ENCODE peak calls at places on chromosomes 2 and 18, in six cellular contexts. F is GM12878, M is K562, B is H1, D is WTC11, I is HepG2. E is an unnamed sample.

GRCh38 chr2:73963385-73964120 is 21.2 kb upstream of the TET3 start:
- DNase-seq in F (peak; percentile 80), M (no peak), B (no peak), D (no peak), I (no peak), E (no peak)

GRCh38 chr2:7427293-7428060 is 510.3 kb downstream of the RNF144A start:
- DNase-seq in F (peak; percentile 66), M (peak; percentile 51), B (no peak), D (no peak), I (peak; percentile 53), E (peak; percentile 90)

GRCh38 chr2:166375205-166375735 is 474 bp downstream of the SCN9A start:
- DNase-seq in F (no peak), M (no peak), B (no peak), D (no peak), I (peak; percentile 43), E (peak; percentile 32)

GRCh38 chr2:127411609-127412370 is 6.4 kb upstream of the PROC start:
- DNase-seq in F (no peak), M (no peak), B (no peak), D (no peak), I (no peak), E (no peak)

GRCh38 chr2:189218236-189218635 is 38.7 kb upstream of the COL5A2 start:
- DNase-seq in F (no peak), M (no peak), B (no peak), D (no peak), I (no peak), E (no peak)

GRCh38 chr2:238913931-238914647 is 66.2 kb downstream of the TWIST2 start:
- DNase-seq in F (no peak), M (no peak), B (no peak), D (no peak), I (no peak), E (no peak)

GRCh38 chr2:39881948-39882347 is 102.9 kb upstream of the THUMPD2 start:
- DNase-seq in F (no peak), M (no peak), B (no peak), D (no peak), I (no peak), E (no peak)

GRCh38 chr2:133331437-133331836 is 236.8 kb downstream of the NCKAP5 start:
- DNase-seq in F (no peak), M (no peak), B (no peak), D (no peak), I (no peak), E (no peak)

GRCh38 chr2:233092446-233093438 is 32.6 kb downstream of the INPP5D start:
- DNase-seq in F (no peak), M (no peak), B (no peak), D (no peak), I (no peak), E (no peak)

GRCh38 chr2:11634584-11634983 is 35.4 kb downstream of the NTSR2 start:
- DNase-seq in F (no peak), M (no peak), B (no peak), D (no peak), I (no peak), E (no peak)

GRCh38 chr2:56540901-56541300 is 357.1 kb downstream of the CCDC85A start:
- DNase-seq in F (no peak), M (no peak), B (no peak), D (no peak), I (no peak), E (no peak)

GRCh38 chr18:50401888-50402287 is 27.0 kb downstream of the SKA1 start:
- DNase-seq in F (no peak), M (peak; percentile 76), B (peak; percentile 77), D (peak; percentile 77), I (peak; percentile 77), E (peak; percentile 77)

GRCh38 chr2:145930318-145930717 is 1410.4 kb upstream of the ZEB2 start:
- DNase-seq in F (no peak), M (no peak), B (no peak), D (no peak), I (no peak), E (peak; percentile 28)

GRCh38 chr2:209463226-209463625 is 39.4 kb downstream of the MAP2 start:
- DNase-seq in F (no peak), M (no peak), B (no peak), D (no peak), I (no peak), E (peak; percentile 40)

GRCh38 chr2:105149272-105149671 is 92.3 kb upstream of the GPR45 start:
- DNase-seq in F (no peak), M (no peak), B (no peak), D (no peak), I (no peak), E (no peak)

GRCh38 chr2:11867926-11868325 is 121.5 kb downstream of the LPIN1 start:
- DNase-seq in F (no peak), M (peak; percentile 72), B (peak; percentile 30), D (no peak), I (no peak), E (no peak)

GRCh38 chr2:88892788-88893187 is 201.3 kb downstream of the RPIA start:
- DNase-seq in F (no peak), M (no peak), B (no peak), D (no peak), I (no peak), E (no peak)

GRCh38 chr2:173415663-173416469 is 61.2 kb downstream of the CDCA7 start:
- DNase-seq in F (no peak), M (no peak), B (no peak), D (no peak), I (no peak), E (peak; percentile 46)

GRCh38 chr2:215716971-215717370 is 281.1 kb upstream of the FN1 start:
- DNase-seq in F (no peak), M (no peak), B (no peak), D (no peak), I (no peak), E (no peak)

GRCh38 chr18:79794851-79795250 is 2.9 kb upstream of the KCNG2 start:
- DNase-seq in F (no peak), M (no peak), B (no peak), D (no peak), I (no peak), E (no peak)

GRCh38 chr18:79611040-79611681 is 68.4 kb upstream of the CTDP1 start:
- DNase-seq in F (no peak), M (peak; percentile 42), B (peak; percentile 42), D (peak; percentile 40), I (no peak), E (peak; percentile 37)

GRCh38 chr18:28176933-28177827 is at the start of gene CDH2:
- DNase-seq in F (no peak), M (no peak), B (peak; percentile 74), D (peak; percentile 75), I (peak; percentile 77), E (peak; percentile 86)

GRCh38 chr18:48968412-48969215 is 17.8 kb upstream of the SMAD7 start:
- DNase-seq in F (no peak), M (no peak), B (no peak), D (no peak), I (no peak), E (peak; percentile 76)

GRCh38 chr2:43024515-43024962 is 201.9 kb downstream of the ZFP36L2 start:
- DNase-seq in F (no peak), M (peak; percentile 84), B (peak; percentile 89), D (peak; percentile 85), I (no peak), E (peak; percentile 90)

GRCh38 chr2:227106845-227107759 is 56.9 kb downstream of the COL4A4 start:
- DNase-seq in F (no peak), M (no peak), B (peak; percentile 65), D (peak; percentile 69), I (peak; percentile 73), E (peak; percentile 90)

DNA sequence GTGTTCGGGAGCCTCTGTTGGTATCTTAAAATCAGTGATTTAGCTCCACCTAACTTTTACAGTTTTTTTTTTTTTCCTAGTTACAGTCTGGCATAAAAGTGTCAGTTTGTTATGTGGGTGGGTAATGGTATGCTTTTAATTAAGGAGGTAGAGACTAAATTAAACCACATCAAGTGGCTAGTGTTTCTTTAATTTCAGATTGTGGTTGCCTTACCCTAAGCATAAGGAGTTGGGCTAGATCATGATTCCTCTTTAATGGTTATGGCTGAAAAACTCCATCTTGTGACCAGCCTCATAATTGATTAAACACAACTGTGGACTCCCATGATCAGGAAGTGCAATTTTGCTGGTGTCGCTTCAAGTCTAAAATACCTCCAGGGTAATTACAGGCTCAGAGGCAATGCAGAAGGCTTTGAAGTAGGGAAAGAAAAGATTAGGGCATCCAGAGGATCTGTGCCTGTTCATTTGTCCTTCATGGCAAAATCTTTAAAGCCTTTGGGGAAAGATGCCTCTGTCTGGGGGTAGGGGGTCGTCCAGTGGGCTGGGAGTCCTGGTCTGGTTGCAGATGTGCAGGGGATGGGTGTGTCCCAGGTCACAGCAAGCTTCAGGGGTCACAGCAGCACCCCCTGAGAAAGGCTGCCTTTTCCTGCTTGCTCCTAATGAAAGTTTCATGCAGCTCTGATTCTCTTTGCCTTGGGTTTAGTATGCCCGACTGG is 579.2 kb downstream of the BCL11A start:
- DNase-seq in F (no peak), M (no peak), B (no peak), D (no peak), I (no peak), E (no peak)
- TF ChIP-seq CREB1 in F (no peak), M (no peak), B (no peak), D (no peak), I (no peak), E (no peak)

GRCh38 chr2:160837416-160837815 is 322.8 kb upstream of the TANK start:
- DNase-seq in F (no peak), M (no peak), B (no peak), D (no peak), I (no peak), E (no peak)
- TF ChIP-seq CREB1 in F (no peak), M (no peak), B (no peak), D (no peak), I (no peak), E (no peak)

DNA sequence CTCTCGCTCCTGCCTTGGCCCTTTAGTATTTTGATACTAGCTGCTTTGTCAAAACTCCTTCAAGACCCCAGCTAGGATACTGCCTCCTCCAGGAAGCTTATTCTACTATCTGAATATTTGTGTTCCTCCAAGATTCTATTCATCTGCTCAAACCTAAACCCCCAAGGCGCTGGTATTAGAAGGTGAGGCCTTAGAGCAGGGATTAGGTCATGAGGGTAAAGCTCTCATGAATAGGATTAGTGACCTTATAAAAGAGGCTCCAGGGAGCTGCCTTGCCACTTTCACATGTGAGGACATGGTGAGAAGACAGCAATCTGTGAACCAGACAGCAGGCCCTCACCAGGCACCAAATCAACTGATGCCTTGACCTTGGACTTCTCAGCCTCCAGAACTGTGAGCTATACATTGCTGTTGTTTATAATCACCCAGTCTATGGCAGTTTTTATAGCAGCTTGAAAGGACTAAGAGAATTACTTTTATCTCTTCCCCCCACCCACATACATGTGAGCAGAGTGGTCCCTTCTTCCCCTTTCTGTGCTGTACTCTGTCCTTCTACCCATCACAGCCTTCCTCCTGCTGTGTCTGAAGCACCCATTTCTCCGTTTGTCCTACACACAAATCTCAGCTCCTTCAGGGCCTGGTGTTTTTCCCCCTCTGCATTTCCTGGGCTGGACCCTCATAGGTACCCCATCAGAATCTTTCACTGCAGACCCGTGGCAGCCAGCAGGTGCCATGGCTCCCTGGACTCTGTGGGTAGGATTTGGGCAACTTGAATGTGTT is 54.5 kb downstream of the HS1BP3 start:
- DNase-seq in F (no peak), M (no peak), B (no peak), D (peak; percentile 0), I (no peak), E (no peak)
- TF ChIP-seq CREB1 in F (no peak), M (no peak), B (no peak), D (no peak), I (no peak), E (no peak)

GRCh38 chr2:21123473-21124393 is at the start of gene TDRD15:
- DNase-seq in F (no peak), M (peak; percentile 5), B (no peak), D (no peak), I (no peak), E (no peak)

GRCh38 chr2:21117688-21118087 is 6.1 kb upstream of the TDRD15 start:
- DNase-seq in F (no peak), M (no peak), B (no peak), D (no peak), I (no peak), E (no peak)

GRCh38 chr2:21118302-21118920 is 5.4 kb upstream of the TDRD15 start:
- DNase-seq in F (no peak), M (peak; percentile 19), B (no peak), D (peak; percentile 29), I (peak; percentile 81), E (peak; percentile 56)
- TF ChIP-seq CREB1 in F (no peak), M (no peak), B (no peak), D (no peak), I (no peak), E (no peak)

E was measured in GM23338.